ENCODE peak calls at places on chromosomes 7 and 10, in eight cellular contexts. A is endodermal cell; D is OCI-LY7; V is RPMI7951; H is KG1; M is WTC11; I is neuronal stem cell; X is stimulated activated CD8-positive, alpha-beta memory T cell treated with anti-CD3 and anti-CD28 coated beads, Interleukin-15, amount 100 ng/mL, for 24 hours. J is an unnamed sample.

GRCh38 chr7:42573904-42574692 is 337.1 kb upstream of the GLI3 start:
- DNase-seq in X (no peak), H (no peak), A (no peak), V (no peak), D (no peak), I (no peak), M (no peak), J (no peak)

GRCh38 chr7:149562602-149563001 is 65.0 kb upstream of the ZNF746 start:
- DNase-seq in A (no peak), V (no peak), X (no peak), I (no peak), D (no peak), H (no peak), M (no peak), J (no peak)

GRCh38 chr7:84060000-84060399 is 134.6 kb downstream of the SEMA3A start:
- DNase-seq in M (no peak), H (no peak), X (no peak), D (no peak), I (no peak), V (no peak), A (no peak), J (no peak)

GRCh38 chr7:36301914-36302771 is 87.5 kb upstream of the ANLN start:
- DNase-seq in V (peak), D (no peak), M (no peak), X (no peak), H (no peak), A (peak), I (no peak), J (no peak)

GRCh38 chr7:101996131-101996691 is 178.8 kb downstream of the CUX1 start:
- DNase-seq in M (no peak), I (no peak), A (no peak), D (peak), X (no peak), V (no peak), H (no peak), J (no peak)

GRCh38 chr10:12500406-12501303 is 151.3 kb downstream of the CAMK1D start:
- DNase-seq in M (no peak), V (no peak), I (no peak), D (no peak), A (peak), H (no peak), X (no peak), J (no peak)

GRCh38 chr7:15625456-15625855 is 61.0 kb downstream of the MEOX2 start:
- DNase-seq in V (no peak), M (no peak), D (no peak), H (no peak), X (no peak), A (no peak), I (no peak), J (no peak)

GRCh38 chr10:105159268-105159667 is 518.2 kb downstream of the SORCS3 start:
- DNase-seq in V (no peak), H (no peak), A (no peak), M (no peak), X (no peak), D (no peak), I (no peak), J (no peak)

GRCh38 chr10:30553018-30553624 is 76.4 kb downstream of the LYZL2 start:
- DNase-seq in D (no peak), X (no peak), V (no peak), M (peak), H (no peak), A (peak), I (peak), J (no peak)

GRCh38 chr7:45885264-45885882 is 2.9 kb upstream of the IGFBP1 start:
- DNase-seq in D (no peak), X (no peak), A (no peak), H (no peak), I (no peak), M (no peak), V (peak), J (peak)

GRCh38 chr7:105688617-105689016 is 107.3 kb upstream of the EFCAB10 start:
- DNase-seq in I (no peak), X (no peak), A (peak), H (no peak), D (no peak), M (no peak), V (no peak), J (no peak)

GRCh38 chr7:101817031-101817929 is at the start of gene CUX1:
- DNase-seq in V (no peak), M (peak), A (peak), I (no peak), H (no peak), D (peak), X (no peak), J (peak)

GRCh38 chr7:84589012-84589411 is 394.4 kb upstream of the SEMA3A start:
- DNase-seq in I (no peak), M (no peak), V (no peak), A (no peak), H (no peak), X (no peak), D (no peak), J (no peak)

GRCh38 chr10:98201760-98202159 is 66.2 kb downstream of the LOXL4 start:
- DNase-seq in I (no peak), H (no peak), X (no peak), A (no peak), D (no peak), V (no peak), M (no peak), J (no peak)

GRCh38 chr10:5710854-5711253 is 26.2 kb downstream of the TASOR2 start:
- DNase-seq in X (no peak), A (no peak), H (no peak), V (peak), I (no peak), M (no peak), D (no peak), J (no peak)

GRCh38 chr7:87128883-87129282 is 23.4 kb upstream of the DMTF1 start:
- DNase-seq in H (no peak), I (peak), X (no peak), A (peak), M (no peak), V (no peak), D (no peak), J (no peak)